ENCODE peak calls at places on chromosomes 7 and 10, in four cellular contexts. P, Y, Q and A are unnamed samples.

GRCh38 chr10:92655426-92655825 is 34.3 kb upstream of the HHEX start:
- DNase-seq in P (no peak), Y (no peak), Q (no peak), A (no peak)

GRCh38 chr7:112135815-112136706 is 70.1 kb downstream of the DOCK4 start:
- DNase-seq in P (no peak), Y (peak), Q (no peak), A (no peak)

GRCh38 chr10:69715156-69715898 is 85.3 kb downstream of the FAM241B start:
- DNase-seq in P (no peak), Y (no peak), Q (no peak), A (no peak)

GRCh38 chr10:72464438-72464837 is 109.7 kb upstream of the DNAJB12 start:
- DNase-seq in P (no peak), Y (no peak), Q (no peak), A (no peak)

GRCh38 chr7:30894866-30895408 is 16.7 kb upstream of the AQP1 start:
- DNase-seq in P (no peak), Y (no peak), Q (no peak), A (no peak)

GRCh38 chr7:95434501-95435421 is at the start of gene PON2:
- DNase-seq in P (peak), Y (peak), Q (peak), A (peak)

GRCh38 chr7:150965273-150965830 is 12.8 kb downstream of the KCNH2 start:
- DNase-seq in P (no peak), Y (no peak), Q (no peak), A (no peak)

GRCh38 chr10:120997313-120998102 is 146.3 kb downstream of the WDR11 start:
- DNase-seq in P (no peak), Y (no peak), Q (no peak), A (no peak)

GRCh38 chr7:130273081-130273699 is 6.5 kb downstream of the CPA2 start:
- DNase-seq in P (peak), Y (no peak), Q (no peak), A (peak)

GRCh38 chr10:639001-639750 is 50.3 kb downstream of the DIP2C start:
- DNase-seq in P (no peak), Y (no peak), Q (no peak), A (no peak)

GRCh38 chr10:121597504-121598241 is 571 bp downstream of the FGFR2 start:
- DNase-seq in P (no peak), Y (no peak), Q (no peak), A (peak)

GRCh38 chr7:114759347-114760062 is 162.4 kb upstream of the MDFIC start:
- DNase-seq in P (no peak), Y (no peak), Q (no peak), A (no peak)

GRCh38 chr10:3689871-3690510 is 95.0 kb downstream of the KLF6 start:
- DNase-seq in P (no peak), Y (no peak), Q (no peak), A (no peak)

GRCh38 chr10:132133005-132133404 is 53.7 kb upstream of the DPYSL4 start:
- DNase-seq in P (no peak), Y (no peak), Q (no peak), A (no peak)

GRCh38 chr10:111650088-111650487 is 533.5 kb downstream of the GPAM start:
- DNase-seq in P (no peak), Y (no peak), Q (no peak), A (no peak)

GRCh38 chr7:36272567-36273269 is 116.9 kb upstream of the ANLN start:
- DNase-seq in P (no peak), Y (peak), Q (no peak), A (no peak)

GRCh38 chr10:110617455-110618162 is 26.5 kb upstream of the RBM20 start:
- DNase-seq in P (no peak), Y (no peak), Q (no peak), A (no peak)

GRCh38 chr10:115082521-115082920 is 10.6 kb upstream of the ATRNL1 start:
- DNase-seq in P (no peak), Y (no peak), Q (no peak), A (no peak)

GRCh38 chr10:104066945-104067344 is 18.7 kb downstream of the COL17A1 start:
- DNase-seq in P (no peak), Y (no peak), Q (no peak), A (no peak)

GRCh38 chr7:91165846-91166230 is 98.4 kb upstream of the FZD1 start:
- DNase-seq in P (no peak), Y (no peak), Q (no peak), A (no peak)

GRCh38 chr7:69813637-69814240 is 215.5 kb downstream of the AUTS2 start:
- DNase-seq in P (no peak), Y (no peak), Q (no peak), A (no peak)

GRCh38 chr10:80515511-80515910 is 22.2 kb upstream of the SH2D4B start:
- DNase-seq in P (no peak), Y (no peak), Q (no peak), A (no peak)

GRCh38 chr7:17239683-17240521 is 58.5 kb upstream of the AHR start:
- DNase-seq in P (no peak), Y (peak), Q (no peak), A (no peak)

GRCh38 chr10:14910953-14911352 is 32.3 kb downstream of the SUV39H2 start:
- DNase-seq in P (no peak), Y (no peak), Q (no peak), A (no peak)

GRCh38 chr10:93541402-93542357 is 24.8 kb upstream of the FFAR4 start:
- DNase-seq in P (peak), Y (peak), Q (no peak), A (peak)

GRCh38 chr10:77524300-77524711 is 113.3 kb downstream of the KCNMA1 start:
- DNase-seq in P (no peak), Y (no peak), Q (no peak), A (no peak)

GRCh38 chr10:74310652-74311257 is 159.7 kb downstream of the ADK start:
- DNase-seq in P (no peak), Y (no peak), Q (no peak), A (no peak)

GRCh38 chr7:1210321-1210978 is 22.2 kb upstream of the UNCX start:
- DNase-seq in P (no peak), Y (no peak), Q (no peak), A (peak)

GRCh38 chr7:50733552-50733951 is 49.1 kb downstream of the GRB10 start:
- DNase-seq in P (no peak), Y (peak), Q (no peak), A (no peak)

GRCh38 chr7:151780626-151781025 is 96.3 kb downstream of the PRKAG2 start:
- DNase-seq in P (no peak), Y (no peak), Q (no peak), A (no peak)

GRCh38 chr7:17054836-17055235 is 173.1 kb upstream of the AGR3 start:
- DNase-seq in P (no peak), Y (peak), Q (no peak), A (no peak)

GRCh38 chr7:19853261-19853832 is 79.9 kb upstream of the TMEM196 start:
- DNase-seq in P (no peak), Y (no peak), Q (no peak), A (no peak)

GRCh38 chr7:19851504-19851903 is 78.1 kb upstream of the TMEM196 start:
- DNase-seq in P (no peak), Y (no peak), Q (no peak), A (no peak)

GRCh38 chr7:19852192-19852591 is 78.8 kb upstream of the TMEM196 start:
- DNase-seq in P (no peak), Y (no peak), Q (no peak), A (no peak)
- TF ChIP-seq SP1 in P (no peak), Y (no peak), Q (no peak), A (no peak)

DNA sequence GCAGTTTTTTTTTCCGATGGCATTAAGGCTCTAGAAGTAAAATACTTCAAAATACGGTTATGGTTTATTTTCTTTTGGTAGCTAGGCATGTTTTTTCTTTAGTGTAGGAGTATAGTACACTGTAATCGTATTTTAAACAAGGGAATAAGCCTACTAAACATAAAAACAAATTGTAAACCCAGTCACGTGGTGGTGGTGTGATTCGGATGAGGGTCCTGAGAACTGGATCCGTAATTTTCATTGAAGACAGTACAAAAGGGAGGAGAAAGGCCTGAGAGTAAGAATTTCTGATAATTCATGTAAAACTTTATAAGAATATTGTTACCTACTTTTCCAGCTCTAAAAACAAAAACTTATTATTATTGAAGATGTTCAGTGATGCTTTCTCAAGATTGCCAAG is 724 bp upstream of the PBLD start:
- DNase-seq in P (no peak), Y (no peak), Q (no peak), A (no peak)
- TF ChIP-seq FOXK2 in P (no peak), Y (no peak), Q (no peak), A (no peak)

GRCh38 chr7:146660839-146661238 is 544.2 kb downstream of the CNTNAP2 start:
- DNase-seq in P (no peak), Y (no peak), Q (no peak), A (no peak)
- TF ChIP-seq BHLHE40 in P (no peak), Y (no peak), Q (no peak), A (no peak)

GRCh38 chr7:76106893-76107292 is 59.0 kb downstream of the MDH2 start:
- DNase-seq in P (no peak), Y (no peak), Q (no peak), A (no peak)
- TF ChIP-seq SP1 in P (no peak), Y (no peak), Q (no peak), A (no peak)

GRCh38 chr10:6240254-6240653 is 37.5 kb downstream of the PFKFB3 start:
- DNase-seq in P (no peak), Y (no peak), Q (no peak), A (no peak)

GRCh38 chr10:6242089-6242488 is 39.4 kb downstream of the PFKFB3 start:
- DNase-seq in P (no peak), Y (no peak), Q (no peak), A (no peak)

GRCh38 chr10:6237189-6237496 is 34.4 kb downstream of the PFKFB3 start:
- DNase-seq in P (no peak), Y (no peak), Q (no peak), A (no peak)

GRCh38 chr10:6236349-6237188 is 33.8 kb downstream of the PFKFB3 start:
- DNase-seq in P (no peak), Y (no peak), Q (no peak), A (no peak)

GRCh38 chr10:6239213-6239991 is 36.7 kb downstream of the PFKFB3 start:
- DNase-seq in P (peak), Y (peak), Q (peak), A (peak)
- TF ChIP-seq FOXK2 in P (no peak), Y (no peak), Q (no peak), A (no peak)

GRCh38 chr10:101716891-101717659 is 22.1 kb upstream of the FBXW4 start:
- DNase-seq in P (no peak), Y (no peak), Q (no peak), A (no peak)
- TF ChIP-seq BHLHE40 in P (no peak), Y (no peak), Q (no peak), A (no peak)

GRCh38 chr7:106073701-106074100 is 38.4 kb downstream of the SYPL1 start:
- DNase-seq in P (no peak), Y (no peak), Q (no peak), A (no peak)
- TF ChIP-seq SP1 in P (no peak), Y (no peak), Q (no peak), A (no peak)

GRCh38 chr7:44986218-44987053 is 7.6 kb upstream of the MYO1G start:
- DNase-seq in P (peak), Y (no peak), Q (peak), A (peak)

GRCh38 chr7:44988718-44989117 is 9.9 kb upstream of the MYO1G start:
- DNase-seq in P (no peak), Y (no peak), Q (no peak), A (no peak)

GRCh38 chr7:44989132-44989531 is 10.3 kb upstream of the MYO1G start:
- DNase-seq in P (no peak), Y (no peak), Q (no peak), A (no peak)

GRCh38 chr7:44987996-44988395 is 9.2 kb upstream of the MYO1G start:
- DNase-seq in P (peak), Y (no peak), Q (no peak), A (no peak)

DNA sequence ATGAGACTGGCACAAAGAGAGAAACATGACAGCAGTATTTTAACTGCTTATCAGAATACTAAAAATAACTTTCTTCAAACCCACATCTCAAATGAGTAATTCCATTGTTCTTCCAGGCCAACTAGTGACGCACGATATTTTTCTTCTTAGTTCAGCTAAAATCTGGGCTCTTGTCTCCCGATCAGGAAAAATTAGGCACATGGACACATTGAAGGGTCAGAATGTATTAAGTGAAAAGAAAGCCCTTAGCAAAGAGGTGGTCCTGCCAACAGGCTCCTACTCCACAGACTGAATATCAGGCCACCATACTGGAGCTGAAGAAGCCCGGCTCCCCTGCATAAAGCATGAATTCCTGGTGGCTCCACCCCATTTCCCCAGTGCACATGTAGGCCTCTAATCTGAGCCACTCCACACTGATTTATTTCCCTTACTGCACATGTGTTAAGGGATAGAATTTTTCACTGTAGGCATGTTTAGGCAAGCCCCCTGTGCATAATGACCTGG is 9.4 kb upstream of the CCM2 start:
- DNase-seq in P (no peak), Y (no peak), Q (no peak), A (no peak)
- TF ChIP-seq FOXK2 in P (no peak), Y (no peak), Q (no peak), A (no peak)

DNA sequence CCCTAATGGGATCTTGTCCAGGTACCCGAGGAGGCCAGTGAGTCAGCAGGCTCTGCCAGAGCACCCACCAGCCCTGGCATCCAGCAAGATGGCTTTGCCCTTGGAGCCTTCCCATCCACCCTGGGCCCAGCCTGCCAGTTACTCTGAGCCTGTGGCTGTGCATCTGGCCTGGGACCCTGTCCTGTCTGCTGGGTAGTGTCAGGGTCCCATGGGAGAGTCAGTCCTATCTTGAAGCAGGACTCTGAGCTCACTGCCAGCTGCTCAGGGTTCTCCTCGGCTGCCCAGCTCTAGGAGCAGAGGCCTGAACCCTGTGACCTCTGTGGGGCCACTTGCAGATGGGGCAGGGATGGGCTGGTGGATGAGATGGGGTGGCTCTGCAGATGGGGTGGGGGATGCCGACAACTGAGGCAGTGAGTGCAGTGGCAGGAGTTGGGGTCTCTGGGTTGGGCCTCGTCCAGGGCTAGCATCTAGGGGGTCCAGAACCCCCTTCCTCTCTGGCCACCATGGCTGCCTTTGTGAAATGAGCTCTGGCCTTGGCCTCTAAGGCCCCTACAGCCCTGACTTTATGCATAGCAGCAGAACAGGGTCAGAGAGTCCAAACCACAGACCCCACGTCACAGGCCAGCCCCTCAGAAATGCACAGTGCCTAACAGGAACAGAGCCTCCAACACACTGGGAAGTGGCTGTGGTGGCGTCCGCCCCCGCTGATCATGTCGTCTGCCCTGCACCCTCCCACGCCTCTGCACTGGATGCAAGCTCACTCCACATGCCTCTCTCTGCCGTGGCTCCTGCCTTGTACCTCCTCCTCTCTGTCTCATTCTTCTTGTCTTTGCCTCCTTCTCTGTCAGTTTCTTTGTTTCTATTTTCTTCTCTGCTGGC is 88.1 kb upstream of the RET start:
- DNase-seq in P (peak), Y (no peak), Q (no peak), A (no peak)
- TF ChIP-seq BHLHE40 in P (peak), Y (no peak), Q (no peak), A (no peak)

GRCh38 chr10:127234306-127234800 is 38.0 kb upstream of the INSYN2A start:
- DNase-seq in P (no peak), Y (no peak), Q (no peak), A (no peak)
- TF ChIP-seq SP1 in P (no peak), Y (no peak), Q (no peak), A (no peak)